ENCODE peak calls at places on chromosomes 3 and 15, in six cellular contexts. Y, R, D, N, U and K are unnamed samples.

GRCh38 chr15:78727561-78727960 is 83.7 kb downstream of the ADAMTS7 start:
- DNase-seq in Y (no peak), R (no peak), D (no peak), N (no peak), U (peak; percentile 40), K (no peak)

GRCh38 chr15:78210349-78210717 is 24.0 kb downstream of the ACSBG1 start:
- DNase-seq in Y (no peak), R (no peak), D (no peak), N (no peak), U (no peak), K (no peak)

GRCh38 chr3:188234172-188234571 is 80.2 kb downstream of the LPP start:
- DNase-seq in Y (no peak), R (no peak), D (no peak), N (no peak), U (peak; percentile 82), K (no peak)

GRCh38 chr3:125051715-125052581 is 3.8 kb downstream of the HEG1 start:
- DNase-seq in Y (peak; percentile 85), R (peak; percentile 66), D (peak; percentile 29), N (no peak), U (peak; percentile 94), K (no peak)

GRCh38 chr3:42067324-42067723 is 23.8 kb upstream of the TRAK1 start:
- DNase-seq in Y (no peak), R (no peak), D (peak; percentile 70), N (no peak), U (peak; percentile 71), K (peak; percentile 73)

GRCh38 chr3:65170357-65171090 is 482.7 kb upstream of the ADAMTS9 start:
- DNase-seq in Y (no peak), R (no peak), D (no peak), N (no peak), U (peak; percentile 63), K (no peak)

GRCh38 chr15:77869021-77869895 is 208.3 kb downstream of the TBC1D2B start:
- DNase-seq in Y (no peak), R (no peak), D (no peak), N (no peak), U (peak; percentile 79), K (no peak)

GRCh38 chr3:4401441-4401840 is 65.6 kb downstream of the SUMF1 start:
- DNase-seq in Y (no peak), R (no peak), D (no peak), N (no peak), U (no peak), K (no peak)

GRCh38 chr15:23853291-23853690 is 166.2 kb upstream of the NDN start:
- DNase-seq in Y (no peak), R (no peak), D (no peak), N (no peak), U (no peak), K (no peak)

GRCh38 chr3:134630506-134630905 is 20.3 kb downstream of the KY start:
- DNase-seq in Y (no peak), R (no peak), D (no peak), N (no peak), U (peak; percentile 39), K (no peak)

GRCh38 chr15:88878720-88879184 is 16.6 kb downstream of the HAPLN3 start:
- DNase-seq in Y (no peak), R (no peak), D (peak; percentile 65), N (peak; percentile 21), U (peak; percentile 60), K (no peak)

GRCh38 chr3:188272481-188273372 is 118.8 kb downstream of the LPP start:
- DNase-seq in Y (no peak), R (no peak), D (no peak), N (no peak), U (peak; percentile 98), K (no peak)

GRCh38 chr3:65953301-65953812 is 85.4 kb downstream of the MAGI1 start:
- DNase-seq in Y (no peak), R (no peak), D (no peak), N (peak; percentile 81), U (no peak), K (no peak)

GRCh38 chr15:68517285-68517711 is 61.5 kb upstream of the CORO2B start:
- DNase-seq in Y (no peak), R (no peak), D (no peak), N (no peak), U (peak; percentile 92), K (no peak)

GRCh38 chr3:191065183-191065805 is 133.7 kb upstream of the OSTN start:
- DNase-seq in Y (peak; percentile 73), R (no peak), D (no peak), N (no peak), U (peak; percentile 44), K (no peak)

GRCh38 chr3:37713820-37714204 is 147.9 kb upstream of the CTDSPL start:
- DNase-seq in Y (no peak), R (no peak), D (no peak), N (no peak), U (no peak), K (no peak)

GRCh38 chr3:18635215-18635614 is 210.1 kb upstream of the SATB1 start:
- DNase-seq in Y (no peak), R (no peak), D (no peak), N (no peak), U (no peak), K (no peak)

GRCh38 chr15:35495075-35495474 is 50.9 kb downstream of the DPH6 start:
- DNase-seq in Y (no peak), R (no peak), D (no peak), N (no peak), U (no peak), K (no peak)

GRCh38 chr3:177141899-177142651 is 55.2 kb downstream of the TBL1XR1 start:
- DNase-seq in Y (no peak), R (no peak), D (no peak), N (no peak), U (no peak), K (no peak)

GRCh38 chr3:144868506-144868905 is 896.9 kb downstream of the DIPK2A start:
- DNase-seq in Y (no peak), R (no peak), D (no peak), N (no peak), U (no peak), K (no peak)